ENCODE peak calls at places on chromosomes 13 and 19, in eight cellular contexts. L, Y, E, G, X, R, F and O are unnamed samples.

GRCh38 chr13:37386276-37386675 is 212.3 kb downstream of the POSTN start:
- DNase-seq in E (no peak), X (no peak), R (no peak), L (no peak), G (peak; percentile 56), Y (no peak), F (no peak), O (no peak)

GRCh38 chr19:13839938-13840750 is 36.8 kb upstream of the NANOS3 start:
- DNase-seq in Y (peak; percentile 71), L (no peak), E (no peak), R (no peak), G (peak; percentile 51), X (peak; percentile 91), F (peak; percentile 70), O (peak; percentile 84)

GRCh38 chr19:7742991-7743390 is 4.3 kb downstream of the CD209 start:
- DNase-seq in G (no peak), F (no peak), R (no peak), X (no peak), E (no peak), Y (no peak), L (no peak), O (no peak)

GRCh38 chr19:18613589-18614234 is 1.0 kb downstream of the TMEM59L start:
- DNase-seq in R (no peak), G (no peak), E (no peak), Y (no peak), L (no peak), F (no peak), X (no peak), O (peak; percentile 48)

GRCh38 chr13:87680298-87680697 is 9.1 kb downstream of the SLITRK5 start:
- DNase-seq in F (no peak), X (no peak), Y (no peak), G (no peak), L (no peak), E (peak; percentile 81), R (peak; percentile 40), O (no peak)

GRCh38 chr13:96781141-96781540 is 213.1 kb downstream of the OXGR1 start:
- DNase-seq in X (no peak), R (no peak), L (no peak), F (peak; percentile 66), Y (no peak), G (no peak), E (no peak), O (no peak)

GRCh38 chr19:5691205-5691929 is 1.3 kb downstream of the RPL36 start:
- DNase-seq in F (peak; percentile 45), E (peak; percentile 54), G (peak; percentile 31), X (peak; percentile 78), L (peak; percentile 32), Y (peak; percentile 63), R (no peak), O (no peak)

GRCh38 chr19:17522988-17523872 is 11.8 kb downstream of the PGLS start:
- DNase-seq in Y (no peak), G (no peak), X (peak; percentile 73), F (peak; percentile 66), L (peak; percentile 60), R (peak; percentile 79), E (peak; percentile 97), O (no peak)

GRCh38 chr19:39057615-39058014 is 25.3 kb upstream of the FBXO27 start:
- DNase-seq in Y (no peak), R (no peak), E (no peak), F (no peak), X (no peak), G (no peak), L (no peak), O (no peak)

GRCh38 chr13:23657056-23657455 is 86.8 kb downstream of the TNFRSF19 start:
- DNase-seq in G (no peak), X (no peak), Y (no peak), L (no peak), R (no peak), E (no peak), F (no peak), O (no peak)

GRCh38 chr13:30846311-30846710 is 59.8 kb upstream of the MEDAG start:
- DNase-seq in R (no peak), F (no peak), G (peak; percentile 49), Y (no peak), E (no peak), L (no peak), X (no peak), O (no peak)

GRCh38 chr19:4059493-4059880 is 7.2 kb downstream of the ZBTB7A start:
- DNase-seq in R (no peak), Y (no peak), F (no peak), X (peak; percentile 85), L (no peak), G (no peak), E (no peak), O (no peak)

GRCh38 chr19:51701468-51702100 is 8.5 kb downstream of the SPACA6 start:
- DNase-seq in X (no peak), E (no peak), Y (no peak), G (no peak), R (no peak), F (no peak), L (no peak), O (no peak)

GRCh38 chr13:20351279-20352022 is 119.3 kb upstream of the GJB6 start:
- DNase-seq in L (no peak), R (no peak), Y (no peak), F (no peak), E (no peak), X (no peak), G (peak; percentile 75), O (no peak)

GRCh38 chr13:91232716-91233115 is 114.8 kb upstream of the MIR17HG start:
- DNase-seq in F (no peak), X (no peak), R (no peak), Y (no peak), E (no peak), G (no peak), L (no peak), O (no peak)

GRCh38 chr19:30781519-30781918 is 409.3 kb downstream of the ZNF536 start:
- DNase-seq in R (no peak), G (no peak), L (no peak), X (no peak), E (no peak), Y (no peak), F (no peak), O (no peak)

GRCh38 chr13:40087021-40088002 is 431.9 kb downstream of the COG6 start:
- DNase-seq in E (no peak), G (no peak), L (no peak), X (no peak), F (no peak), Y (peak; percentile 29), R (no peak), O (no peak)

GRCh38 chr19:2942928-2943640 is 1.7 kb downstream of the ZNF77 start:
- DNase-seq in R (no peak), G (no peak), F (no peak), Y (no peak), L (no peak), E (no peak), X (no peak), O (no peak)

GRCh38 chr13:67833564-67833963 is 603.4 kb upstream of the PCDH9 start:
- DNase-seq in L (no peak), G (no peak), R (no peak), X (no peak), F (no peak), Y (no peak), E (no peak), O (no peak)
- TF ChIP-seq CTCF in L (no peak), G (no peak), R (no peak), X (no peak), F (no peak), Y (no peak), E (no peak), O (peak; percentile 19)

DNA sequence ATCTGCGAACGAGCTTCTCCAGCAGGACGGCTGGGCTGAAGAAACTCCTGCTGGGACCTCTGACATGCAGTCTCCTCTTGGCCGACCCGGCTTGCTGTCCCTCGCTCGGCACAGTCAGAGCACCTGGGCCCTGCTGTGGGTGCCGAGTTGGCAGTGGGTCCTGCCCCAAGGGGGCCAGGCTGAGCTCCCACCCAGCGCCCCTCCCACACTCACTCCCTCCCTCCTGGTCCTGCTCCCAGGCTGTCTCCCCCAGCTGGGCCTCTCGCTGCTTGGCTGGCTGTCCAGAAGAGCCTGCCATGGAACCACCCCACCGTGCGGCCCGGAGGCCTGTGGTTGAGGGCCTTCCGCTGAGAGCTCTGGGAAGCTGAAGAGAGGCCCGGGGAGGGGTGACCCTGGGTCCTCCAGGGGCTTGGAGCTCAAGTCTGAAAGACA is 6.0 kb downstream of the AKT2 start:
- DNase-seq in R (no peak), X (peak; percentile 26), L (no peak), F (peak; percentile 54), E (no peak), Y (no peak), G (peak; percentile 38), O (peak; percentile 54)
- H3K4me1 ChIP-seq in R (peaks cover 9% of the 10 kb centered on the region), X (peaks cover 76% of the 10 kb centered on the region), L (peaks cover 79% of the 10 kb centered on the region), F (no peaks in the 10 kb centered on the region), E (peaks cover 60% of the 10 kb centered on the region), Y (peaks cover 9% of the 10 kb centered on the region), G (peaks cover 28% of the 10 kb centered on the region), O (no peaks in the 10 kb centered on the region)

GRCh38 chr19:20660473-20660872 is 898 bp downstream of the ZNF626 start:
- DNase-seq in X (no peak), G (no peak), L (no peak), Y (no peak), F (no peak), R (no peak), E (no peak), O (no peak)
- H3K4me3 ChIP-seq in X (peak overlapping the region; percentile 50), G (peak overlapping the region; percentile 92), L (peak overlapping the region; percentile 67), Y (peak overlapping the region; percentile 91), F (peak overlapping the region; percentile 91), R (no peak overlapping the region), E (peak overlapping the region; percentile 85), O (peak overlapping the region; percentile 21)

GRCh38 chr13:110960219-110960618 is 45.4 kb upstream of the ANKRD10 start:
- DNase-seq in L (no peak), Y (no peak), F (no peak), R (no peak), E (no peak), X (no peak), G (no peak), O (no peak)

GRCh38 chr13:110957931-110958330 is 43.1 kb upstream of the ANKRD10 start:
- DNase-seq in X (no peak), F (no peak), R (no peak), L (no peak), E (no peak), Y (no peak), G (no peak), O (no peak)

GRCh38 chr13:110953416-110953815 is 38.5 kb upstream of the ANKRD10 start:
- DNase-seq in E (no peak), F (no peak), G (no peak), Y (no peak), L (no peak), X (no peak), R (no peak), O (no peak)

GRCh38 chr13:110953833-110954532 is 39.1 kb upstream of the ANKRD10 start:
- DNase-seq in Y (no peak), L (no peak), G (no peak), E (no peak), X (no peak), F (no peak), R (no peak), O (no peak)

DNA sequence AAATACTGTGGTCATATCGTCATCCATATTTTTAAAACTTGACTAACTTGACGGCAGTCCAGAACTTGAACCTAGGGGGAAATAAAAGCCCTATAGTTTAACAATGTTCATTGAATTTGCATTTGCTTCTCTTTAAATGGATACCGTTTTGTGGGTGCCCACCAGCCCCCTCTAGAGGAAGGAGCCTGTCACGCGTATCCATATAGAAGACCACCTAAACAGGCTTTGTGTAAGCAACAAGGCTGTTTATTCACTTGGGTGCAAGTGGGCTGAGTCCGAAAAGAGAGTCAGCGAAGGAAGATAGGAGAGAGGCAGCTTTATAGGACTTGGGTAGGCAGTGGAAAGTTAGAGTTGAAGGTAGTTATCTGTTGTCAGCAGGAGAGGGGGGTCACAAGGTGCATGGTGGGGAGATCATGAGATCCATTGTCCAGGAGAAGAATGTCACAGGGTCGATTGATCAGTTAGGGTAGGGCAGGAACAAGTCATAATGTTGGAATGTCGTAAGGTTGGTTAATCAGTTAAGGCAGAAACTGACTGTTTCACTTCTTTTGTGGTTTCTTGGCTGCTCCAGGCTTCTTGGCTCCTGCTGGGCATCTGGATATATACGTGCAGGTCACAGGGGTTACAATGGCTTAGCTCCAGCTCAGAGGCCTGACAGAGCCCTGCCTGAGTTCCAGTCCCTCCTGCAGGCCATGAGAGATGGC is 42.5 kb upstream of the ANKRD10 start:
- DNase-seq in F (no peak), Y (no peak), G (peak; percentile 16), R (no peak), L (no peak), X (no peak), E (no peak), O (no peak)
- TF ChIP-seq CTCF in F (no peak), Y (no peak), G (peak; percentile 19), R (no peak), L (no peak), X (no peak), E (peak; percentile 38), O (no peak)